ENCODE peak calls at places on chromosomes 4 and X, in five cellular contexts. D is NT2/D1, E is brain microvascular endothelial cell, B is right lobe of liver, X is cardiac fibroblast. H is an unnamed sample.

GRCh38 chrX:118347131-118347530 is 1.2 kb downstream of the WDR44 start:
- DNase-seq in E (peak; percentile 53), B (no peak), X (peak; percentile 67), D (no peak), H (no peak)

GRCh38 chr4:169070895-169071218 is 60.8 kb upstream of the CBR4 start:
- DNase-seq in B (peak; percentile 74), E (no peak), X (peak; percentile 62), D (no peak), H (no peak)

GRCh38 chr4:85659626-85660213 is 184.8 kb downstream of the ARHGAP24 start:
- DNase-seq in X (no peak), D (no peak), E (no peak), B (no peak), H (no peak)

GRCh38 chr4:2698951-2699505 is 57.1 kb downstream of the TNIP2 start:
- DNase-seq in X (no peak), B (peak; percentile 59), E (no peak), D (no peak), H (no peak)

GRCh38 chrX:20361081-20361889 is 94.6 kb upstream of the RPS6KA3 start:
- DNase-seq in X (peak; percentile 55), D (no peak), B (peak; percentile 27), E (peak; percentile 14), H (peak; percentile 53)

GRCh38 chrX:63686878-63687714 is 97.9 kb downstream of the ARHGEF9 start:
- DNase-seq in D (peak; percentile 47), B (no peak), X (peak; percentile 69), E (peak; percentile 39), H (no peak)

GRCh38 chr4:127251423-127251822 is 381.3 kb upstream of the INTU start:
- DNase-seq in B (no peak), E (no peak), D (no peak), X (no peak), H (no peak)

GRCh38 chr4:95869961-95870500 is 30.1 kb downstream of the PDHA2 start:
- DNase-seq in E (peak; percentile 1), B (no peak), D (peak; percentile 42), X (no peak), H (no peak)

GRCh38 chr4:186727977-186728519 is 4.4 kb upstream of the FAT1 start:
- DNase-seq in D (no peak), B (no peak), E (no peak), X (peak; percentile 19), H (no peak)
- H3K4me3 ChIP-seq in D (peak overlapping the region; percentile 67), B (no peak overlapping the region), E (no peak overlapping the region), X (no peak overlapping the region), H (no peak overlapping the region)

GRCh38 chr4:8640816-8641215 is 48.3 kb downstream of the CPZ start:
- DNase-seq in B (no peak), D (no peak), X (no peak), E (no peak), H (no peak)
- H3K4me3 ChIP-seq in B (no peak overlapping the region), D (no peak overlapping the region), X (no peak overlapping the region), E (no peak overlapping the region), H (no peak overlapping the region)

GRCh38 chrX:48575642-48576041 is 1.4 kb downstream of the RBM3 start:
- DNase-seq in X (no peak), D (no peak), E (no peak), B (no peak), H (no peak)

GRCh38 chrX:48573690-48574269 is 504 bp upstream of the RBM3 start:
- DNase-seq in X (no peak), E (peak; percentile 22), B (peak; percentile 59), D (no peak), H (peak; percentile 76)

GRCh38 chrX:48578661-48579128 is 4.4 kb downstream of the RBM3 start:
- DNase-seq in E (no peak), B (no peak), D (no peak), X (no peak), H (no peak)

GRCh38 chrX:48574270-48575266 is at the start of gene RBM3:
- DNase-seq in D (peak; percentile 84), X (peak; percentile 93), E (peak; percentile 91), B (peak; percentile 92), H (peak; percentile 97)

DNA sequence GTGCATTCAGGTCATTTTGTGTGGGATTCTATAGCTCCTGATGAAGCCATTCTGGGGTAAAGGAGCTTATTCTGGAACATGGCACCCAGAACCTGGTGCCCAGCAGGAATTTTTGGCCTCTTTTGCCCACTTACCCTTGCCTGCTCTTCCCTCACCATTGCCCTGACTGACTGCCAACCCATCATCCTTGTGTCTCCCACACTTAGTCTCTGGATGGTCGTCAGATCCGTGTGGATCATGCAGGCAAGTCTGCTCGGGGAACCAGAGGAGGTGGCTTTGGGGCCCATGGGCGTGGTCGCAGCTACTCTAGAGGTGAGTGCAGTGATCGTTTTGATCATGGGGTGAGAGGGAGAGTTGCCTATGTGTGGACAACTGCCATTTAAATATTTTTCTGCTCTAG is 1.8 kb downstream of the RBM3 start:
- DNase-seq in B (no peak), D (no peak), E (no peak), X (no peak), H (no peak)
- H3K4me3 ChIP-seq in B (no peak overlapping the region), D (peak overlapping the region; percentile 92), E (peak overlapping the region; percentile 80), X (peak overlapping the region; percentile 74), H (no peak overlapping the region)

DNA sequence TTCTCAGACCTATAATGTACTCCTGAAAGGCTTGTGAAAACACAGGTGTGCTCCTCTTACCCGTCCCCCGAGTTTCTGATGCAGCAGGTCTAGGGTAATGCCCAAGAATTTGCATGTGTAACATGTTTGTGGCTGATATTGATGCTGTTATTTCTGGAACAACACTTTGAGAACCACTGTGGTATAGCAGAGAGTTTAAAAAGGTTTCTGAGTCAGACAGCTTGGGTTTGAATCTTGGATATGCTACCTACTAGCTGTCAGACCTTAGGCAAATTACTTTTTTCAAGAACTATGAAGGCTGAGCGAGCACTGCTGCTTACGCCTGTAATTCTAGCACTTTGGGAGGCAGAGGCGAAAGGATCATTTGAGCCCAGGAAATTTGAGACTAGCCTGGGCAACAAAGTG is 4.9 kb downstream of the AFF1 start:
- DNase-seq in D (no peak), E (no peak), X (no peak), B (no peak), H (no peak)
- H3K4me3 ChIP-seq in D (no peak overlapping the region), E (no peak overlapping the region), X (no peak overlapping the region), B (no peak overlapping the region), H (no peak overlapping the region)

GRCh38 chr4:129342820-129343219 is 246.9 kb downstream of the C4orf33 start:
- DNase-seq in E (peak; percentile 35), B (no peak), D (no peak), X (peak; percentile 89), H (no peak)
- H3K4me3 ChIP-seq in E (peak overlapping the region; percentile 21), B (no peak overlapping the region), D (no peak overlapping the region), X (no peak overlapping the region), H (peak overlapping the region; percentile 15)

GRCh38 chr4:140793291-140793690 is 37.1 kb upstream of the TBC1D9 start:
- DNase-seq in D (no peak), E (no peak), X (no peak), B (no peak), H (no peak)

GRCh38 chr4:140789752-140790151 is 33.6 kb upstream of the TBC1D9 start:
- DNase-seq in D (no peak), X (peak; percentile 70), E (no peak), B (no peak), H (no peak)

GRCh38 chr4:140790171-140790570 is 34.0 kb upstream of the TBC1D9 start:
- DNase-seq in E (no peak), D (no peak), X (no peak), B (no peak), H (peak; percentile 45)

DNA sequence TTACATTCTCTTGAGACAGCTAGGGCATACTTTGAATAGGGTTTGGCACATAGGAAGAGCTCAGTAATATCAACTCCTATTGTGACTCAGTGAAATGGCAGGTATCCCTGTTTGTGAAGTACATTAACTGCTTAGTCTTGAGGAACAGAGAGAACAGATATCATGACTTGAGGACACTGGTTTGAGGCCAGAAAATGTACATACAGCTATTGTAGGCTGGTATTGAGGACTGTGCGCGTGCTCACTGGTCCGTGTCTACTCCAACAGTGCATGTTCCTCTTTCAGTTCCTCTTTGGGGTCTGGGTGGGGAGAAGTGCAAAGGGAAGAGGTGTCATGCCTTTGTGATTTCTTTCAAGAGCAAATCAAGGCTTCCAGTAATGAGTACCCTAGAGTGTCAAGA is 34.6 kb upstream of the TBC1D9 start:
- DNase-seq in B (peak; percentile 31), D (no peak), X (no peak), E (no peak), H (peak; percentile 73)
- H3K4me3 ChIP-seq in B (no peak overlapping the region), D (no peak overlapping the region), X (no peak overlapping the region), E (no peak overlapping the region), H (no peak overlapping the region)

DNA sequence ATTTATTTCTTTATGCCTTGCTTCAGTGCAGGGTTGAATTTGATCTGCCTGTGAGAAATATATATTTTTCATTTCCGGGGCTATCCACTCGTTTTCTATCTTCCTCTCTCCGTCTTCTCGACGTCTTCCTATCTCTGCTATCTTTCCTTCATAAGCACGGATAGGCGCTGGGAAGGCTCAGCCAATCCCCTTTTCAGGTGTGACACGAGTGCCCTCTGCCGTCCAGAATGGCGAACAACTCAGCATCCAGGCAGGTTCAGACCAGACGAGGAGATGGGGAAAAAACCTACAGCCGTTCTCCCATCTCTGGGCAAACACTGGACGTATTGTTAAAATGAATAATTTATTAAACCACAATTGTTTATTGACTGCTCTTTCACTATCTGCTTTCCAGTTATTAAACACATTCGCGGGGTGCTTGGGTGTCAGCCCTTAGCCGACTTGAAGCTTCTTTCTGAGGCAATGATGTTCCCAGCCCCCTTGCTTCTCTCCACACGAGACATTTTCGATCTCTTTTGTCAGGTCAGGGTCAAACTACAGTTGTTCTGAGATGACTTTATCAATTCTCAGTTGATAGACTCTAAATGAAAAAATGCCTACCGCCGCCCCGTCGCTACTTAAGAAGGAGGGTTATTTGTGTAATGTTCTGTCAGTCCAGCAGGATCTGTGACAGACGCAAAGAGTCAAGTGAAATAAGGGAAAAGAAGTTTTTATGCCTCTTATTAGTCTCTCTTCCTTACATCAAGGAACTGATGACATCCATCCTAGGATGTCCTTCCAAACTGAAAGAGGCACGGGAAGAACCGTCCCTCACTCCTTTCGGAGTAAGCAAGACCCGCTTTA is 96.3 kb upstream of the NOCT start:
- DNase-seq in X (peak; percentile 82), E (peak; percentile 80), B (peak; percentile 66), D (peak; percentile 76), H (peak; percentile 74)
- H3K4me3 ChIP-seq in X (no peak overlapping the region), E (peak overlapping the region; percentile 22), B (no peak overlapping the region), D (no peak overlapping the region), H (peak overlapping the region; percentile 21)